ENCODE peak calls at places on chromosomes 2 and 18, in seven cellular contexts. U, P, R, T, M, N and H are unnamed samples.
A peak's percentile ranks its signal among the peaks of the same experiment; 100 is the strongest.

GRCh38 chr2:131055169-131056065 is 37.8 kb downstream of the FAM168B start:
- DNase-seq in U (no peak), P (no peak), R (peak; percentile 36), T (no peak), M (peak; percentile 44), N (no peak), H (no peak)

GRCh38 chr2:141554810-141555209 is 576.0 kb downstream of the LRP1B start:
- DNase-seq in U (no peak), P (no peak), R (no peak), T (no peak), M (peak; percentile 32), N (peak; percentile 17), H (peak; percentile 10)

GRCh38 chr2:23615216-23616020 is 230.4 kb downstream of the KLHL29 start:
- DNase-seq in U (no peak), P (no peak), R (no peak), T (no peak), M (no peak), N (no peak), H (no peak)

GRCh38 chr2:1726558-1726957 is 17.8 kb downstream of the PXDN start:
- DNase-seq in U (no peak), P (no peak), R (no peak), T (no peak), M (no peak), N (no peak), H (no peak)

GRCh38 chr2:23633966-23634365 is 249.0 kb downstream of the KLHL29 start:
- DNase-seq in U (no peak), P (no peak), R (no peak), T (no peak), M (no peak), N (no peak), H (no peak)

GRCh38 chr2:163348843-163349395 is 386.9 kb downstream of the FIGN start:
- DNase-seq in U (no peak), P (no peak), R (peak; percentile 54), T (no peak), M (peak; percentile 74), N (no peak), H (no peak)

GRCh38 chr2:173150087-173150486 is 74.4 kb downstream of the MAP3K20 start:
- DNase-seq in U (no peak), P (no peak), R (no peak), T (no peak), M (peak; percentile 92), N (no peak), H (no peak)

GRCh38 chr18:2851771-2852170 is 5.0 kb downstream of the EMILIN2 start:
- DNase-seq in U (no peak), P (no peak), R (no peak), T (no peak), M (no peak), N (no peak), H (peak; percentile 2)

GRCh38 chr18:10471574-10471973 is 17.1 kb downstream of the APCDD1 start:
- DNase-seq in U (no peak), P (no peak), R (no peak), T (no peak), M (no peak), N (no peak), H (no peak)

GRCh38 chr2:36348721-36349120 is 6.9 kb upstream of the CRIM1 start:
- DNase-seq in U (no peak), P (no peak), R (no peak), T (no peak), M (peak; percentile 60), N (no peak), H (no peak)

GRCh38 chr2:128950760-128951159 is 632.1 kb upstream of the HS6ST1 start:
- DNase-seq in U (no peak), P (no peak), R (no peak), T (no peak), M (no peak), N (no peak), H (no peak)

GRCh38 chr2:239998006-239998405 is 27.1 kb downstream of the NDUFA10 start:
- DNase-seq in U (no peak), P (no peak), R (no peak), T (no peak), M (no peak), N (no peak), H (no peak)

GRCh38 chr2:71187589-71187988 is 39.3 kb downstream of the PAIP2B start:
- DNase-seq in U (no peak), P (no peak), R (no peak), T (no peak), M (no peak), N (no peak), H (no peak)

GRCh38 chr2:71186973-71187372 is 39.9 kb downstream of the PAIP2B start:
- DNase-seq in U (no peak), P (no peak), R (no peak), T (no peak), M (no peak), N (no peak), H (no peak)

DNA sequence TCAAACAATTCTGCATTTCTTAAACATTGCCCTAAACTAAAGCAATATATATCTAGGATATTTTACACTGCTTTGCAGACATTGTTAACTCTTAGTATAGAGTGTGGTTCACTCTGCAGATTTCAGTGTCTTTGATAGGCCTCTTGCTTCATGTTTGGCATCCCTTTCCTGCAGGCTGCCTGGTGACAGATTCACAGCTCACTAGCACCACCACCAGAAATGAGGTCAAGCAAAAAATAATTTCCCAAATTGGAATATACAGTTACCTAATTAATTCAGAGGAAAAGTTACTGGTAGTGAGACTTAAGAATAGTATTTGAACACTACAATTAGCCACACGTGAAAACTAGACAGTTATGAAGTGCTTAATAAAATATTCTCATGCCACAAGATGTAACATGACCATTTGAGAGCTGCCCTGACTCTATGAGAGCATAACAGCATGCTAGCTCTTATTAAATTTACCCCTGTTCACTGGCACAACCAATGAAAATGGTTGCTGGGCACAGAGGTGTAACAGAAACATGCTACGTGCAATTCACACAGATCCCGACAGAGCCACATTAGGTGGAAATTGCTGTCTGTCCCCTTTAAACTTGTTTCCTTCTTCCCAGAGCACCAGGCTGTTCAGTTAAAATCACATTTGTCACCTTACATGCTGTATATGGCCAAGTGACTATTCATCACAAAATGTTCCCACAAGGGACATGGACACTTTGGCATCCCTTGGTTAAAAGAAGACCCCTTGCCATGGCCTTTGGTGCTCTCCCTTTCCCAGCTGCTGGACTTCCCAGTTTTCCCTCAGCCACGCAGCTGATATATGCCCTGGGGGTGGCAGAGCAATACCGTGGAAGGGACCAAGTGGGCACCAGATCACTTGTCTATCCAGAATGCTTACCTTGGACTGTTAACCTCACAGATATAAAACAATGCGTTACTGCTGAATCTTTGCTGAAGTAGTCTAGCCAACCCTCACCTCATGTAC is 35.7 kb downstream of the PAIP2B start:
- DNase-seq in U (no peak), P (no peak), R (no peak), T (no peak), M (peak; percentile 25), N (no peak), H (no peak)
- TF ChIP-seq CTCF in U (peak; percentile 45), P (no peak), R (no peak), T (peak; percentile 14), M (peak; percentile 21), N (peak; percentile 20), H (no peak)

DNA sequence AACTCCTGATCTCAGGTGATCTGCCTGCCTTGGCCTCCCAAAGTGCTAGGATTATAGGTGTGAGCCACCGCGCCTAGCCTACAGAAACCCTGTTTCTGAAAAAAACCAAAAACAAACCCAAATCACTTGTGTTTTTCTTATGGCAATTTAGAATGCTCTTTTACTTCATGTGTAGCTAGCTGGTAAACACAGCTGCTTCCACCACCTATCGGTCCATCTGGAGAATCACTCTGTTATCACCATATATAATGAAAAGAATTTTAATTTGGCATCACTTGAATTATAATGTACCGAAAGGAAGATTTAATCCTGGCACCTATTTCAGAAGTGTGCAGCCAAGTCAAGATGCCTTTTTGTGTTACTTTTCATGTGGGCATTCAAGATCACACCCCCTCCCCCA is 86.5 kb upstream of the ITGB6 start:
- DNase-seq in U (no peak), P (no peak), R (no peak), T (no peak), M (no peak), N (no peak), H (no peak)
- TF ChIP-seq CTCF in U (no peak), P (peak; percentile 14), R (no peak), T (no peak), M (no peak), N (no peak), H (no peak)

GRCh38 chr2:134785659-134786058 is 52.8 kb upstream of the ACMSD start:
- DNase-seq in U (no peak), P (no peak), R (no peak), T (no peak), M (no peak), N (no peak), H (no peak)

GRCh38 chr2:134788417-134788816 is 50.0 kb upstream of the ACMSD start:
- DNase-seq in U (no peak), P (no peak), R (no peak), T (no peak), M (no peak), N (no peak), H (no peak)

GRCh38 chr2:134792147-134792546 is 46.3 kb upstream of the ACMSD start:
- DNase-seq in U (no peak), P (no peak), R (no peak), T (no peak), M (no peak), N (no peak), H (no peak)

GRCh38 chr2:134791606-134792005 is 46.8 kb upstream of the ACMSD start:
- DNase-seq in U (no peak), P (no peak), R (no peak), T (no peak), M (no peak), N (no peak), H (no peak)

DNA sequence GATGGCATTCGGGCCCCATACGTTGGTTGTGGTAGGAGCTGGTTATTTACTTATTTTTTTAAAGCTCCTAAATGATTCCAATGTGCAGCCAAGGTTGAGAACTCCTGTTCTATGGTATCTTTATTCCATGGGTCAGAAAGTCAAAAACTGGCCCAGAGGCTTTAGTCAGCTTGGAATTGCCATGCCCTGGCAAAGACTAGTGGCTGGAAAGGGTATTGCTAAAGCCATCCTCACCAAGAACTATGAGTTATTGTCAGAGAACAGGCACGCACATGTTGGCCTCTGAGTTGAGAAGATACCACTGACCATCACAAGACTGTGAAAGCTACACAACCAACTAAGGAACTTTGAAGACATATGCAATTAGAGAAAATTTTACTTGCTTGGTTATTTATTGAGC is 47.9 kb upstream of the ACMSD start:
- DNase-seq in U (no peak), P (no peak), R (no peak), T (no peak), M (no peak), N (no peak), H (no peak)
- TF ChIP-seq CTCF in U (no peak), P (no peak), R (no peak), T (peak; percentile 14), M (peak; percentile 21), N (no peak), H (no peak)

GRCh38 chr2:54760310-54760709 is 36.8 kb downstream of the EML6 start:
- DNase-seq in U (no peak), P (no peak), R (no peak), T (no peak), M (no peak), N (no peak), H (no peak)

GRCh38 chr2:54750040-54750439 is 26.6 kb downstream of the EML6 start:
- DNase-seq in U (no peak), P (peak; percentile 37), R (no peak), T (no peak), M (peak; percentile 48), N (no peak), H (no peak)

GRCh38 chr2:54757496-54757895 is 34.0 kb downstream of the EML6 start:
- DNase-seq in U (no peak), P (no peak), R (no peak), T (peak; percentile 33), M (peak; percentile 67), N (peak; percentile 6), H (peak; percentile 34)

GRCh38 chr2:54752439-54752838 is 29.0 kb downstream of the EML6 start:
- DNase-seq in U (no peak), P (no peak), R (no peak), T (no peak), M (no peak), N (no peak), H (no peak)

GRCh38 chr2:54755641-54756326 is 32.3 kb downstream of the EML6 start:
- DNase-seq in U (no peak), P (no peak), R (no peak), T (peak; percentile 48), M (no peak), N (no peak), H (peak; percentile 8)
- TF ChIP-seq CTCF in U (no peak), P (no peak), R (no peak), T (peak; percentile 33), M (no peak), N (peak; percentile 40), H (no peak)